ENCODE peak calls at places on chromosome 20, in four cellular contexts. O is H54, V is stomach, B is suprapubic skin. L is an unnamed sample.

GRCh38 chr20:13995841-13996240 is 525 bp downstream of the MACROD2 start:
- DNase-seq in O (no peak), V (peak), B (no peak), L (no peak)

GRCh38 chr20:15491564-15491963 is 1081.7 kb downstream of the KIF16B start:
- DNase-seq in O (no peak), V (peak), B (no peak), L (no peak)

GRCh38 chr20:54643761-54644160 is 168.4 kb downstream of the DOK5 start:
- DNase-seq in O (no peak), V (no peak), B (no peak), L (no peak)

GRCh38 chr20:34559311-34560140 is 1.0 kb downstream of the MAP1LC3A start:
- DNase-seq in O (no peak), V (no peak), B (no peak), L (no peak)

GRCh38 chr20:37526839-37527637 is 638 bp downstream of the BLCAP start:
- DNase-seq in O (peak), V (peak), B (no peak), L (no peak)

GRCh38 chr20:52010541-52010940 is 181.0 kb downstream of the ZFP64 start:
- DNase-seq in O (no peak), V (no peak), B (no peak), L (no peak)

GRCh38 chr20:36275441-36276189 is 30.5 kb upstream of the DLGAP4 start:
- DNase-seq in O (no peak), V (no peak), B (no peak), L (no peak)

GRCh38 chr20:34979366-34980153 is 23.9 kb downstream of the MYH7B start:
- DNase-seq in O (no peak), V (no peak), B (no peak), L (no peak)

GRCh38 chr20:32544260-32544722 is 40.8 kb downstream of the NOL4L start:
- DNase-seq in O (no peak), V (no peak), B (no peak), L (no peak)

GRCh38 chr20:9145142-9145541 is 76.3 kb downstream of the PLCB4 start:
- DNase-seq in O (no peak), V (no peak), B (no peak), L (no peak)

GRCh38 chr20:34772437-34772836 is 53.0 kb downstream of the NCOA6 start:
- DNase-seq in O (no peak), V (no peak), B (no peak), L (no peak)

GRCh38 chr20:57743450-57744095 is 33.8 kb upstream of the PMEPA1 start:
- DNase-seq in O (no peak), V (no peak), B (no peak), L (no peak)

GRCh38 chr20:44401770-44402390 is 46.4 kb downstream of the HNF4A start:
- DNase-seq in O (no peak), V (no peak), B (no peak), L (no peak)

GRCh38 chr20:32820698-32821378 is 1.1 kb downstream of the MAPRE1 start:
- DNase-seq in O (no peak), V (no peak), B (no peak), L (no peak)

GRCh38 chr20:57482148-57482547 is 42.8 kb downstream of the CTCFL start:
- DNase-seq in O (no peak), V (no peak), B (peak), L (no peak)

GRCh38 chr20:44796311-44796710 is 14.0 kb downstream of the RIMS4 start:
- DNase-seq in O (no peak), V (no peak), B (no peak), L (no peak)

GRCh38 chr20:51938557-51939324 is 136.4 kb upstream of the SALL4 start:
- DNase-seq in O (no peak), V (no peak), B (no peak), L (no peak)

GRCh38 chr20:23629017-23629541 is 8.7 kb downstream of the CST3 start:
- DNase-seq in O (peak), V (peak), B (no peak), L (no peak)

GRCh38 chr20:44732327-44732726 is 13.3 kb upstream of the KCNK15 start:
- DNase-seq in O (no peak), V (no peak), B (no peak), L (no peak)

GRCh38 chr20:47357296-47358051 is 975 bp upstream of the ZMYND8 start:
- DNase-seq in O (peak), V (peak), B (peak), L (peak)

GRCh38 chr20:53191957-53192356 is 219.8 kb downstream of the TSHZ2 start:
- DNase-seq in O (no peak), V (no peak), B (no peak), L (no peak)

GRCh38 chr20:19222520-19223040 is 10.1 kb downstream of the SLC24A3 start:
- DNase-seq in O (no peak), V (no peak), B (no peak), L (no peak)

GRCh38 chr20:14337400-14338171 is at the start of gene FLRT3:
- DNase-seq in O (peak), V (peak), B (no peak), L (no peak)

GRCh38 chr20:40617594-40617993 is 71.4 kb downstream of the MAFB start:
- DNase-seq in O (no peak), V (no peak), B (no peak), L (no peak)

GRCh38 chr20:57526885-57527566 is 2.1 kb upstream of the CTCFL start:
- DNase-seq in O (no peak), V (no peak), B (no peak), L (no peak)

GRCh38 chr20:50403565-50404418 is 106.4 kb upstream of the PTPN1 start:
- DNase-seq in O (no peak), V (peak), B (no peak), L (no peak)

GRCh38 chr20:23132930-23133559 is 46.9 kb upstream of the CD93 start:
- DNase-seq in O (no peak), V (no peak), B (peak), L (no peak)

GRCh38 chr20:400451-401275 is 7.4 kb upstream of the RBCK1 start:
- DNase-seq in O (no peak), V (no peak), B (no peak), L (no peak)
- TF ChIP-seq POLR2A in O (no peak), V (no peak), B (no peak), L (no peak)

GRCh38 chr20:42886801-42887200 is 302.9 kb downstream of the PTPRT start:
- DNase-seq in O (no peak), V (no peak), B (no peak), L (no peak)

GRCh38 chr20:42895062-42895461 is 294.6 kb downstream of the PTPRT start:
- DNase-seq in O (no peak), V (no peak), B (no peak), L (no peak)

GRCh38 chr20:42887281-42887680 is 302.4 kb downstream of the PTPRT start:
- DNase-seq in O (no peak), V (no peak), B (no peak), L (no peak)

GRCh38 chr20:42886046-42886445 is 303.7 kb downstream of the PTPRT start:
- DNase-seq in O (no peak), V (no peak), B (no peak), L (no peak)

DNA sequence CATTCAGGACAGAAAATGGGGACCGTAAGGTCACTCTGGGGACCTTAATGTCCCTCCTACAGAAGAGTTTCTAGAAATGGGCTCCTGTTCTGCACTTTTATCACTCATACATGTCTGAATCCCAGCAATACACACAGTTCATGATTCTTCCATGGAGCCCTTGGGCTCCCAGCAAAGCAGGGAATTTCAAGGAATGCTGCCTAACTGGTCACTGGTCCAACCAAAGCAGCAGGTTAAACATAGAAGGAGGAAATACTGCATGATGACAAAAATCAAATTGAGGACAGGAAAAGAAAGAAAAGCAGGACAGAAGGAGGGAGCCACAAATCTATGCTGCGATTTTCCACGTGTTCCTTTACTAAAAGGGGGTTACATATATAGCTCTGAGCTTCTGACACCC is 300.2 kb downstream of the PTPRT start:
- DNase-seq in O (no peak), V (no peak), B (no peak), L (no peak)
- TF ChIP-seq POLR2A in O (no peak), V (no peak), B (no peak), L (no peak)

DNA sequence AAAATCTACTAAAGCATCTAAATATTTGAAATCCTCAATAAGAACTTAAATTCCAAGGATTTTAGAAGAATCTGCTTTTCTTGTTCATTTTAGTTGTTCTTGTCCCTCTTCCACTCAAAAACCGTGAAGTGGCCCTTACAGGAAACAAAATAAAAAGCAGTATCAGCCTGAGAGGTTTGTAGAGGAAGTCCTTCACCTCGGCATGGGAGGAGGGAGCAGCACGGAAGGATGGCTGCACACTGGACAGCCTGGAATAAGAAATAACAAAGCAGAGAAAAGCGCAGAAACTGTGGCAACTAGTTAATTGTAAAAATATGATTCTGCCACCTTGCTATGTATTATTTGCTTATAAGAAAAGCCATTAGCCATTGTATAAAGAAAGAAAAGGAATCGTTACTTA is 46.1 kb downstream of the RALGAPA2 start:
- DNase-seq in O (no peak), V (no peak), B (no peak), L (no peak)
- TF ChIP-seq POLR2A in O (no peak), V (no peak), B (no peak), L (no peak)

DNA sequence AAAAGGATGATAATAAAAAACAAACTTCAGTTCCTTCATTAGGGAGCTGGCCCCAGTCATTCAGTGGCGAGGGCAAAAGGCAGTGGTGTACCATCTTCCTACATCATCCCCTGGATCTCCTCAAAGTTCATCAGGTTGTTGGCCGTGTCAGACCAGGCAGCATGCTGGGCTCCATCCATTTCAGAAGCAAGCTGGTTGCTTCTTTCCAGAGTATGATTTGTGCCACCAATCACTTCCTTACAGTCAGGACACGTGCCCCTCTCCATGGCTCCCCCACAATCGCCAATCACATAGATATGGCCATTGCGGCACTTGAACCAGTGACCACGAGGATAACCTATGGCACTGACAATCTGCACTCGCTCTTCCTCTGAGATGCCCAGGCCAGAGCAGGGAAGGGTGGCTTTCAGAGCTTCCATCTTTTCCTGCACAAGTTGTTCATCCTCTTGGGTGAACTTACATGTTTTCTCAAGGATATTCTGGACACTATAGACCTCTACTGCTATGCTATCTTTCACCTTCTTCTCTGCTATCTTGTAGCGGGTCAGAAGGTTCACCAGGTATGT is 28.0 kb downstream of the DDX27 start:
- DNase-seq in O (no peak), V (no peak), B (no peak), L (no peak)
- TF ChIP-seq POLR2A in O (no peak), V (no peak), B (no peak), L (no peak)

DNA sequence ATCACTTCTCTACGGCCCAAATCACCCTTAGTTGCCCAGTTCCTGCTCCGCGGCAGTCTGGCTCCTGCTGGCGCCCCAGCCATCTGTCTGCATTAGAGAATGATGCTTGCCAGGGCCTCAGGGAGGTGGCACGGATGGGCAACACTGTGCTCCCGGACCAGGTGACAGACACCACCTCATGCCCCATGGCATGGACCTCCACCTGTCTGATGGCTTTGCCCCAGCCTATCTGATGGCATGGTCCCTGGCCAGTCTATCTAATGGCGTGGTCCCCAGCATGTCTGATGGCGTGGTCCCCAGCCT is 18.8 kb upstream of the MRGBP start:
- DNase-seq in O (no peak), V (no peak), B (no peak), L (no peak)
- TF ChIP-seq POLR2A in O (peak), V (no peak), B (no peak), L (no peak)